ENCODE peak calls at places on chromosomes 7 and 10, in seven cellular contexts. X, M, O, K, A, Z and B are unnamed samples. For H3K4me1, the result is how much of the 10 kb centered on the place peaks cover.

GRCh38 chr10:45000764-45001381 is at the start of gene ZNF22:
- DNase-seq in X (peak), M (peak), O (no peak), K (peak), A (peak), Z (peak), B (peak)

GRCh38 chr7:28939367-28939766 is 18.8 kb downstream of the TRIL start:
- DNase-seq in X (no peak), M (no peak), O (no peak), K (no peak), A (no peak), Z (no peak), B (no peak)

GRCh38 chr10:78579995-78580394 is 488.8 kb upstream of the ZMIZ1 start:
- DNase-seq in X (peak), M (no peak), O (peak), K (peak), A (no peak), Z (no peak), B (peak)

GRCh38 chr10:63672491-63672890 is 151.3 kb downstream of the REEP3 start:
- DNase-seq in X (no peak), M (no peak), O (no peak), K (no peak), A (no peak), Z (no peak), B (no peak)

GRCh38 chr10:102545997-102546396 is 42.2 kb downstream of the SUFU start:
- DNase-seq in X (no peak), M (no peak), O (no peak), K (peak), A (no peak), Z (no peak), B (no peak)

GRCh38 chr7:125090596-125090995 is 161.0 kb upstream of the POT1 start:
- DNase-seq in X (no peak), M (no peak), O (no peak), K (no peak), A (no peak), Z (no peak), B (no peak)

GRCh38 chr10:11010582-11010981 is 7.1 kb upstream of the CELF2 start:
- DNase-seq in X (no peak), M (no peak), O (no peak), K (no peak), A (no peak), Z (no peak), B (no peak)

GRCh38 chr7:47827321-47827720 is 120.9 kb downstream of the PKD1L1 start:
- DNase-seq in X (no peak), M (no peak), O (no peak), K (no peak), A (no peak), Z (no peak), B (no peak)

GRCh38 chr7:44216521-44217030 is 15.8 kb downstream of the YKT6 start:
- DNase-seq in X (no peak), M (no peak), O (no peak), K (no peak), A (no peak), Z (no peak), B (peak)

GRCh38 chr7:610141-610530 is 90.5 kb upstream of the PDGFA start:
- DNase-seq in X (no peak), M (no peak), O (no peak), K (no peak), A (peak), Z (no peak), B (no peak)

GRCh38 chr7:605661-606450 is 86.2 kb upstream of the PDGFA start:
- DNase-seq in X (no peak), M (no peak), O (no peak), K (no peak), A (no peak), Z (no peak), B (no peak)

GRCh38 chr7:608361-608760 is 88.7 kb upstream of the PDGFA start:
- DNase-seq in X (no peak), M (no peak), O (no peak), K (no peak), A (no peak), Z (no peak), B (no peak)

GRCh38 chr7:608954-609711 is 89.5 kb upstream of the PDGFA start:
- DNase-seq in X (no peak), M (no peak), O (no peak), K (no peak), A (peak), Z (no peak), B (no peak)

GRCh38 chr7:607938-608337 is 88.3 kb upstream of the PDGFA start:
- DNase-seq in X (no peak), M (no peak), O (no peak), K (no peak), A (peak), Z (no peak), B (no peak)
- H3K4me1 ChIP-seq in X (under half), M (half or more), O (under half), K (under half), A (half or more), Z (under half), B (under half)

GRCh38 chr7:107934991-107935770 is 44.2 kb downstream of the DLD start:
- DNase-seq in X (no peak), M (no peak), O (no peak), K (no peak), A (no peak), Z (no peak), B (no peak)
- H3K4me1 ChIP-seq in X (under half), M (under half), O (under half), K (under half), A (under half), Z (under half), B (half or more)

GRCh38 chr7:100476108-100476780 is 2.8 kb downstream of the TSC22D4 start:
- DNase-seq in X (no peak), M (no peak), O (no peak), K (no peak), A (no peak), Z (no peak), B (no peak)

GRCh38 chr7:100476903-100477870 is 1.8 kb downstream of the TSC22D4 start:
- DNase-seq in X (peak), M (no peak), O (no peak), K (no peak), A (no peak), Z (no peak), B (no peak)

GRCh38 chr7:100472854-100473499 is 6.0 kb downstream of the TSC22D4 start:
- DNase-seq in X (peak), M (no peak), O (no peak), K (peak), A (no peak), Z (no peak), B (peak)

GRCh38 chr7:100477871-100478248 is 1.2 kb downstream of the TSC22D4 start:
- DNase-seq in X (no peak), M (no peak), O (no peak), K (no peak), A (no peak), Z (no peak), B (no peak)

DNA sequence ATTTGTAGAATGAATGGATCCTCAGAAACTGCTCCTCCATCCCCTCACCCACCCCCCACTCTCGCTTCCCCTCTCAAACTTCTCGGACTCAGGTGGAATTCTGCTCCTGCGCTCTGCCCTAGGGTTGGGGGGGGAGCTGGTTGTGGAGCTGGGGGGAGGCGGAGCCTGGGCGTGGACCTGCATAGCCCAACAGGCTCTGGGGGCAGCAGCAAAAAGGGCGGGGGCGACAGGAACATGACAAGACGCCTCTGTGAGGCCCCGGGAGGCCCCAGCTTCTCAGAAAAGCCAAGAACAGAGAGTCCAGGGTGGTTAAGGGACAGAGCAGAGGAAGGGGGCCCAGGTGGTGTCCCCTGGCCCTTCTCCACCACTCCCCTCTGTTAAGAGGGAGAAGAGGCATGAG is 3.5 kb downstream of the TSC22D4 start:
- DNase-seq in X (peak), M (no peak), O (no peak), K (no peak), A (no peak), Z (no peak), B (peak)
- H3K4me1 ChIP-seq in X (under half), M (half or more), O (under half), K (under half), A (half or more), Z (under half), B (half or more)

GRCh38 chr10:80459047-80459865 is 5.1 kb downstream of the TSPAN14 start:
- DNase-seq in X (no peak), M (peak), O (peak), K (peak), A (peak), Z (no peak), B (peak)
- H3K4me1 ChIP-seq in X (under half), M (half or more), O (half or more), K (half or more), A (half or more), Z (half or more), B (half or more)

GRCh38 chr10:29691564-29692064 is 56.8 kb upstream of the SVIL start:
- DNase-seq in X (no peak), M (no peak), O (no peak), K (peak), A (no peak), Z (no peak), B (no peak)
- H3K4me1 ChIP-seq in X (under half), M (under half), O (under half), K (under half), A (under half), Z (under half), B (under half)

DNA sequence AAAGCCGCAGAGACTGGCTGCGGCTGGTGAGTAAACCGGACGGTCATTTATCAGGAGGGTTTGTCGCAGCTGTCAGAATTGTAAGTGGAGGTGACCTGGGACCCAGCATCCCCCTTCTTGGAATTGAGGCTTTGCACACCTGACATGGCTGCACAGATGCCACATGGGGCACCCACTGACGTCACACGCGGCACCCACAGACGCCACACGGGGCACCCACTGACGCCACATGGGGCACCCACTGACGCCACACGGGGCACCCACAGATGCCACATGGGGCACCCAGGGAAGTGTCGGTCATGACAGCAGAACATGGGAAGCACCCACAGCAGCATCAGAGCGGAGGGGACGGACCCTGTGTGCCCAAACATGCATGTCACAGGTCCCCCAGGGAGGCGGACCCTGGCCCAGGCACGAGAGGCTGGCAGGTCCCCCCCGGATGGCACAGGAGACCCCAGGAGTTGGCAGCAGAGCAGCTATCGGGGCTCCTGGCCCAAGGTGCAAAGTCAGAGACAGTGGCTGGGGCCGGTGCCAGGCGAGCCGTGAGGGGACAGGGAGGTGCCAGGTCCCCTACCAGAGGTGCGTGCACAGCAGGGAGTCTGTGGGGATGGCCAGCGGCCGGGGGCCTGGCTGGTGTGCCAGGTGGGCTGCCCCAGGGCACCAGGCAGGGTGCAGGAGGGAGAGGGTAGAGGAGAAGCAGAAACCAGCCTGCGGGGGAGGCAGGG is 21.1 kb downstream of the KNDC1 start:
- DNase-seq in X (no peak), M (no peak), O (no peak), K (no peak), A (no peak), Z (no peak), B (no peak)
- H3K4me1 ChIP-seq in X (under half), M (under half), O (under half), K (under half), A (under half), Z (under half), B (under half)

DNA sequence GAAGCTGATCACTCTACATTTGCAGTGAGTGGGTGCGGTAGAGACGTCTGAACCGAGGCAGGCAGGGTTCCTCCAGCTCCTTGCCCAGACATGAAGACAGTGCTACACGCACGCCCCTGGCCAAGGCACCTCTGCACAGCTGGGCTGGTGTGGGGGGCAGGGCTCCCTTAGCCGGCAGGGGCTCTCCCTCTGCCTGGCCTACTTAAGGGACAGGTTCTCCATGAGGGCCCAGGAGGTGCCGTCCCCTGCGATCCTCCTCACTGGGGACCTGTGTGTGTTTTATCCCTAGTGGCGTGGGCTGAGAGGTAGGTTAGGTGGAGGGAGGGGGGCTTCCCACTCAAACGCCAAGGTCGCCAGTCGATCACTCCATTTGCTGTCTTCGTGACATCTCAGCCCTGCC is 35.3 kb downstream of the IL15RA start:
- DNase-seq in X (no peak), M (no peak), O (no peak), K (no peak), A (peak), Z (no peak), B (no peak)
- H3K4me1 ChIP-seq in X (under half), M (under half), O (under half), K (under half), A (half or more), Z (under half), B (half or more)

GRCh38 chr10:95196053-95196452 is 2.0 kb downstream of the ACSM6 start:
- DNase-seq in X (no peak), M (no peak), O (no peak), K (no peak), A (no peak), Z (no peak), B (no peak)

GRCh38 chr10:95188593-95188992 is 5.4 kb upstream of the ACSM6 start:
- DNase-seq in X (no peak), M (no peak), O (no peak), K (no peak), A (no peak), Z (no peak), B (no peak)

GRCh38 chr10:95193856-95194431 is at the start of gene ACSM6:
- DNase-seq in X (no peak), M (no peak), O (no peak), K (no peak), A (no peak), Z (no peak), B (no peak)
- H3K4me1 ChIP-seq in X (under half), M (under half), O (under half), K (under half), A (under half), Z (under half), B (under half)